ENCODE peak calls at places on chromosomes 12 and 14, in five cellular contexts. Q is Right ventricle myocardium inferior; V is naive thymus-derived CD8-positive, alpha-beta T cell; M is iPS DF 6.9; H is H54. W is an unnamed sample.

GRCh38 chr12:96146747-96147146 is 47.4 kb upstream of the ELK3 start:
- DNase-seq in Q (no peak), V (no peak), M (no peak), H (no peak), W (no peak)

GRCh38 chr14:105330491-105330895 is 15.9 kb downstream of the PACS2 start:
- DNase-seq in Q (no peak), V (no peak), M (no peak), H (peak), W (no peak)

GRCh38 chr14:79670811-79671210 is 540.5 kb downstream of the DIO2 start:
- DNase-seq in Q (no peak), V (no peak), M (no peak), H (no peak), W (no peak)

GRCh38 chr12:48973531-48973930 is 2.0 kb upstream of the WNT10B start:
- DNase-seq in Q (peak), V (no peak), M (no peak), H (peak), W (no peak)

GRCh38 chr14:61178226-61179060 is 102.7 kb downstream of the TMEM30B start:
- DNase-seq in Q (no peak), V (no peak), M (no peak), H (peak), W (peak)

GRCh38 chr12:13204428-13204827 is 7.9 kb downstream of the EMP1 start:
- DNase-seq in Q (no peak), V (no peak), M (no peak), H (no peak), W (no peak)

GRCh38 chr12:2998789-2999264 is 39.6 kb downstream of the TEAD4 start:
- DNase-seq in Q (peak), V (no peak), M (no peak), H (peak), W (peak)

GRCh38 chr12:102964872-102965271 is 7.4 kb downstream of the ASCL1 start:
- DNase-seq in Q (no peak), V (no peak), M (no peak), H (no peak), W (no peak)

GRCh38 chr14:103611215-103611614 is 17.8 kb upstream of the KLC1 start:
- DNase-seq in Q (no peak), V (no peak), M (no peak), H (no peak), W (no peak)

W was measured in ascending aorta.